ENCODE peak calls at places on chromosomes 11 and 22, in four cellular contexts. O is K562, X is HepG2, S is SK-N-SH. B is an unnamed sample.

GRCh38 chr22:37672920-37673453 is 2.4 kb upstream of the LGALS1 start:
- DNase-seq in O (no peak), X (no peak), S (no peak), B (no peak)

GRCh38 chr11:65793625-65794400 is 7.0 kb downstream of the OVOL1 start:
- DNase-seq in O (no peak), X (no peak), S (peak; percentile 26), B (no peak)

GRCh38 chr11:61963282-61964057 is 4.0 kb downstream of the FTH1 start:
- DNase-seq in O (no peak), X (no peak), S (no peak), B (peak; percentile 53)

GRCh38 chr11:75495749-75496641 is 29.7 kb downstream of the GDPD5 start:
- DNase-seq in O (peak; percentile 38), X (peak; percentile 67), S (peak; percentile 47), B (no peak)

GRCh38 chr11:119751281-119752060 is 22.5 kb upstream of the NECTIN1 start:
- DNase-seq in O (no peak), X (no peak), S (no peak), B (peak; percentile 70)

GRCh38 chr22:39933741-39934140 is 26.5 kb upstream of the TMA7B start:
- DNase-seq in O (no peak), X (no peak), S (no peak), B (no peak)

GRCh38 chr11:8683115-8683807 is 669 bp downstream of the RPL27A start:
- DNase-seq in O (no peak), X (no peak), S (no peak), B (no peak)

GRCh38 chr11:105719073-105719846 is 109.4 kb downstream of the GRIA4 start:
- DNase-seq in O (no peak), X (peak; percentile 49), S (no peak), B (peak; percentile 35)

GRCh38 chr22:47030143-47030641 is 267.7 kb downstream of the TBC1D22A start:
- DNase-seq in O (no peak), X (no peak), S (no peak), B (no peak)

GRCh38 chr11:125773516-125773915 is 5.1 kb downstream of the PATE2 start:
- DNase-seq in O (no peak), X (no peak), S (no peak), B (no peak)

GRCh38 chr11:84714316-84714780 is 912.8 kb downstream of the DLG2 start:
- DNase-seq in O (peak; percentile 25), X (peak; percentile 58), S (peak; percentile 26), B (no peak)

GRCh38 chr11:96161271-96162089 is 181.5 kb downstream of the MAML2 start:
- DNase-seq in O (no peak), X (no peak), S (no peak), B (no peak)

GRCh38 chr11:127106142-127106541 is 105.6 kb upstream of the KIRREL3 start:
- DNase-seq in O (no peak), X (no peak), S (no peak), B (no peak)

GRCh38 chr11:30487200-30487898 is 98.8 kb downstream of the MPPED2 start:
- DNase-seq in O (no peak), X (no peak), S (no peak), B (no peak)
- TF ChIP-seq NFIC in O (no peak), X (no peak), S (no peak), B (no peak)

DNA sequence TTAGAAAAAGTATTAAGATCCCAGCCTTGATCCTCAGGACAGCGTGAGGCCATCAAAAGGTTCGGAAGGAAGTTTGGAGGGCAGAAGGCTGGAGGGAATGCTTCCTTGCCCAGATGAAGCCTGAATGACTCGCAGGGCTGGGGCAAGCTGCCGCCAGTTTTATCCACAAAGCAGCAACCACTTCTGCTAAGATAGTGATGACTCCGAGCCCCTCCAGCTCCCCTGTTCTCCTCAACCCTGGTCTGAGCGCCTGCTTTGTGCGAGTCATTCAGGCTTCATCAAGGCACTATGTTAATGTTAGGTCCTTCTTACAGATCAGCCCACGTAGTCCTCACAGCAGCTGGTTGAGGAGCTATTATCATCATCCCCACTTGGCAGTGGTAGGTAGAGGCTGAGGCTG is 158.8 kb downstream of the COMMD9 start:
- DNase-seq in O (no peak), X (no peak), S (no peak), B (no peak)
- TF ChIP-seq NFIC in O (no peak), X (no peak), S (no peak), B (no peak)

GRCh38 chr22:24847490-24847889 is 41.5 kb downstream of the SGSM1 start:
- DNase-seq in O (no peak), X (no peak), S (no peak), B (no peak)

GRCh38 chr22:24843048-24843447 is 37.0 kb downstream of the SGSM1 start:
- DNase-seq in O (no peak), X (no peak), S (no peak), B (no peak)

GRCh38 chr22:24841261-24841660 is 35.2 kb downstream of the SGSM1 start:
- DNase-seq in O (no peak), X (no peak), S (no peak), B (no peak)

GRCh38 chr22:24848559-24849168 is 42.7 kb downstream of the SGSM1 start:
- DNase-seq in O (no peak), X (no peak), S (no peak), B (no peak)

GRCh38 chr22:24845036-24845918 is 39.3 kb downstream of the SGSM1 start:
- DNase-seq in O (no peak), X (no peak), S (no peak), B (no peak)
- TF ChIP-seq NFIC in O (no peak), X (no peak), S (no peak), B (no peak)

GRCh38 chr11:131668867-131669780 is 298.7 kb downstream of the NTM start:
- DNase-seq in O (peak; percentile 67), X (peak; percentile 17), S (peak; percentile 60), B (no peak)
- TF ChIP-seq NFIC in O (no peak), X (no peak), S (no peak), B (no peak)

B was measured in GM12878.